ENCODE peak calls at places on chromosomes 13 and 19, in nine cellular contexts. J is NT2/D1, O is AG04450, B is NCI-H1417, A is A549, G is NCI-H524, M is left colon, P is SK-N-SH, N is tibial artery. H is an unnamed sample.
A peak's percentile ranks its signal among the peaks of the same experiment; 100 is the strongest.

GRCh38 chr13:63684822-63685221 is 2269.2 kb upstream of the PCDH20 start:
- DNase-seq in P (no peak), J (no peak), N (no peak), M (no peak), G (no peak), A (no peak), B (no peak), O (no peak), H (no peak)

GRCh38 chr13:99909836-99910619 is 61.5 kb downstream of the ZIC5 start:
- DNase-seq in M (no peak), O (no peak), A (no peak), J (no peak), G (peak; percentile 17), B (no peak), P (no peak), N (no peak), H (no peak)

GRCh38 chr13:32528358-32528757 is 10.2 kb downstream of the N4BP2L2 start:
- DNase-seq in P (no peak), G (no peak), A (no peak), M (no peak), B (no peak), N (no peak), J (no peak), O (no peak), H (no peak)

GRCh38 chr13:61414686-61415664 is 674 bp downstream of the PCDH20 start:
- DNase-seq in J (peak; percentile 56), O (no peak), N (no peak), M (peak; percentile 68), B (peak; percentile 63), P (peak; percentile 80), A (peak; percentile 7), G (peak; percentile 90), H (peak; percentile 80)

GRCh38 chr19:17052439-17052838 is 22.8 kb downstream of the HAUS8 start:
- DNase-seq in A (peak; percentile 42), M (peak; percentile 53), N (peak; percentile 50), P (peak; percentile 62), J (peak; percentile 55), G (no peak), B (no peak), O (no peak), H (no peak)

GRCh38 chr13:64154514-64154913 is 2738.9 kb upstream of the PCDH20 start:
- DNase-seq in N (no peak), A (peak; percentile 1), O (no peak), P (peak; percentile 4), J (no peak), B (no peak), M (no peak), G (peak; percentile 3), H (no peak)

GRCh38 chr19:10195199-10195519 is 406 bp upstream of the DNMT1 start:
- DNase-seq in O (no peak), M (no peak), G (no peak), A (no peak), J (no peak), B (no peak), N (no peak), P (no peak), H (no peak)

GRCh38 chr19:3162418-3163229 is 15.9 kb upstream of the S1PR4 start:
- DNase-seq in O (no peak), G (no peak), J (no peak), N (no peak), B (no peak), M (no peak), A (peak; percentile 50), P (peak; percentile 66), H (no peak)

GRCh38 chr19:12701596-12702282 is 5.3 kb upstream of the FBXW9 start:
- DNase-seq in J (no peak), G (no peak), P (no peak), O (no peak), B (no peak), A (no peak), M (no peak), N (no peak), H (no peak)

GRCh38 chr13:60112771-60113170 is 51.0 kb downstream of the DIAPH3 start:
- DNase-seq in N (no peak), B (no peak), M (no peak), G (no peak), A (no peak), J (no peak), P (no peak), O (no peak), H (no peak)

GRCh38 chr19:3270908-3271307 is 46.4 kb downstream of the CELF5 start:
- DNase-seq in A (peak; percentile 73), N (no peak), M (no peak), B (peak; percentile 69), G (peak; percentile 97), O (no peak), P (peak; percentile 89), J (no peak), H (no peak)

GRCh38 chr13:110426745-110427144 is 119.7 kb downstream of the COL4A2 start:
- DNase-seq in J (no peak), B (peak; percentile 69), A (no peak), G (no peak), N (no peak), O (no peak), M (no peak), P (no peak), H (no peak)

GRCh38 chr13:25982908-25983307 is 68.9 kb downstream of the SHISA2 start:
- DNase-seq in B (no peak), A (no peak), O (no peak), J (no peak), G (no peak), M (no peak), N (no peak), P (no peak), H (no peak)

GRCh38 chr13:30906411-30906990 is 430 bp downstream of the MEDAG start:
- DNase-seq in B (no peak), J (no peak), O (no peak), M (peak; percentile 5), N (no peak), G (no peak), A (no peak), P (no peak), H (no peak)

GRCh38 chr13:111584101-111584500 is 263.7 kb downstream of the TEX29 start:
- DNase-seq in M (peak; percentile 71), B (no peak), A (no peak), G (no peak), J (no peak), N (no peak), P (no peak), O (no peak), H (no peak)

GRCh38 chr13:106063591-106064308 is 471.7 kb downstream of the EFNB2 start:
- DNase-seq in J (no peak), B (no peak), M (no peak), G (no peak), N (no peak), O (peak; percentile 30), P (no peak), A (no peak), H (no peak)

GRCh38 chr19:39780894-39781293 is 2.2 kb downstream of the LEUTX start:
- DNase-seq in N (no peak), M (no peak), G (no peak), A (no peak), J (no peak), O (no peak), P (no peak), B (no peak), H (no peak)

GRCh38 chr13:75818181-75819110 is 182.3 kb downstream of the LMO7 start:
- DNase-seq in J (no peak), N (no peak), P (no peak), O (no peak), M (no peak), G (no peak), B (no peak), A (no peak), H (no peak)

GRCh38 chr13:65733110-65733509 is 1497.0 kb downstream of the PCDH9 start:
- DNase-seq in N (no peak), O (no peak), P (no peak), J (no peak), G (no peak), B (no peak), M (no peak), A (no peak), H (no peak)

GRCh38 chr19:47020992-47021496 is 1.4 kb downstream of the NPAS1 start:
- DNase-seq in A (peak; percentile 65), M (no peak), G (no peak), J (no peak), O (no peak), N (no peak), P (peak; percentile 65), B (no peak), H (no peak)

GRCh38 chr19:4174895-4175668 is 7.3 kb downstream of the SIRT6 start:
- DNase-seq in O (no peak), J (no peak), B (no peak), M (peak; percentile 33), N (no peak), P (no peak), A (no peak), G (no peak), H (no peak)

GRCh38 chr19:58350001-58350801 is 3.1 kb downstream of the A1BG start:
- DNase-seq in N (no peak), A (no peak), M (no peak), G (no peak), P (no peak), B (no peak), O (no peak), J (no peak), H (no peak)

H was measured in iPS DF 19.7.